ENCODE peak calls at places on chromosomes 12 and 14, in nine cellular contexts. S is esophagus muscularis mucosa, P is left ventricle myocardium inferior, C is GM23248, M is T-cell, Y is endothelial cell, R is NCI-H1092 treated with DMSO at 0.1 percent for 48 hours, H is GM06990, I is NCI-H1417. A is an unnamed sample.

GRCh38 chr12:754871-755562 is 2.6 kb downstream of the WNK1 start:
- DNase-seq in P (no peak), M (no peak), R (peak; percentile 29), H (no peak), C (peak; percentile 93), Y (no peak), S (no peak), I (no peak), A (no peak)

GRCh38 chr12:118520428-118520827 is 144.1 kb downstream of the SUDS3 start:
- DNase-seq in S (no peak), Y (no peak), P (no peak), H (no peak), C (no peak), R (no peak), I (no peak), M (no peak), A (no peak)

GRCh38 chr14:23174266-23174665 is 9.2 kb downstream of the SLC7A8 start:
- DNase-seq in P (no peak), M (no peak), R (no peak), Y (no peak), H (no peak), S (no peak), I (no peak), C (peak; percentile 86), A (no peak)

GRCh38 chr14:77376771-77377501 is at the start of the genes SAMD15 and TMED8:
- DNase-seq in P (peak; percentile 88), I (peak; percentile 93), R (peak; percentile 82), H (peak; percentile 93), C (peak; percentile 95), M (peak; percentile 82), Y (peak; percentile 92), S (peak; percentile 93), A (peak; percentile 79)

GRCh38 chr14:93148979-93149378 is 33.3 kb upstream of the ITPK1 start:
- DNase-seq in S (no peak), I (no peak), C (no peak), H (no peak), Y (no peak), M (no peak), R (no peak), P (no peak), A (no peak)

GRCh38 chr14:28308727-28309126 is 457.9 kb upstream of the FOXG1 start:
- DNase-seq in P (no peak), I (no peak), M (no peak), Y (no peak), C (no peak), H (no peak), R (no peak), S (no peak), A (no peak)

GRCh38 chr14:99333841-99334240 is 61.8 kb upstream of the BCL11B start:
- DNase-seq in R (peak; percentile 69), C (no peak), P (no peak), S (no peak), Y (no peak), H (no peak), I (no peak), M (no peak), A (no peak)

GRCh38 chr12:1093166-1093751 is 102.2 kb downstream of the ERC1 start:
- DNase-seq in I (peak; percentile 51), C (peak; percentile 67), P (no peak), H (peak; percentile 48), R (peak; percentile 57), S (no peak), Y (peak; percentile 61), M (no peak), A (peak; percentile 66)

GRCh38 chr12:105485321-105485910 is 154.9 kb downstream of the C12orf75 start:
- DNase-seq in R (no peak), Y (peak; percentile 34), C (peak; percentile 75), S (no peak), H (no peak), M (no peak), I (no peak), P (peak; percentile 46), A (no peak)

GRCh38 chr12:59808317-59808910 is 212.6 kb downstream of the SLC16A7 start:
- DNase-seq in C (peak; percentile 71), Y (no peak), P (no peak), S (no peak), H (no peak), R (peak; percentile 5), M (no peak), I (peak; percentile 36), A (peak; percentile 3)

GRCh38 chr14:75003250-75004027 is 718 bp downstream of the EIF2B2 start:
- DNase-seq in S (no peak), C (peak; percentile 60), M (no peak), R (no peak), H (no peak), P (no peak), I (no peak), Y (peak; percentile 7), A (no peak)

GRCh38 chr12:12224240-12224940 is 42.5 kb downstream of the LRP6 start:
- DNase-seq in M (no peak), P (no peak), S (no peak), C (peak; percentile 53), Y (no peak), I (no peak), H (peak; percentile 37), R (no peak), A (no peak)

GRCh38 chr12:109461049-109461845 is 15.9 kb downstream of the KCTD10 start:
- DNase-seq in H (no peak), R (no peak), C (peak; percentile 42), P (peak; percentile 33), S (no peak), Y (no peak), M (no peak), I (no peak), A (no peak)

GRCh38 chr14:105891221-105891602 is 364.8 kb downstream of the TMEM121 start:
- DNase-seq in S (no peak), R (no peak), Y (no peak), P (no peak), C (no peak), M (no peak), H (no peak), I (no peak), A (no peak)

GRCh38 chr14:102777711-102778615 is 714 bp downstream of the TRAF3 start:
- DNase-seq in P (peak; percentile 28), C (peak; percentile 64), R (peak; percentile 26), H (no peak), I (peak; percentile 43), S (no peak), M (peak; percentile 28), Y (peak; percentile 17), A (no peak)

A was measured in NCI-H1930.